ENCODE peak calls at places on chromosomes 3 and 15, in five cellular contexts. H is IMR-90, R is H9, W is neuronal stem cell, O is mesenchymal stem cell. V is an unnamed sample.

GRCh38 chr15:62549345-62549970 is 384.4 kb upstream of the C2CD4B start:
- DNase-seq in H (peak), R (no peak), W (no peak), O (peak), V (peak)

GRCh38 chr15:24761704-24762302 is 86.2 kb downstream of the NPAP1 start:
- DNase-seq in H (peak), R (no peak), W (no peak), O (peak), V (no peak)

GRCh38 chr15:78024141-78024567 is 53.4 kb downstream of the TBC1D2B start:
- DNase-seq in H (peak), R (no peak), W (no peak), O (no peak), V (peak)

GRCh38 chr15:64634020-64634419 is 141.4 kb downstream of the RBPMS2 start:
- DNase-seq in H (no peak), R (no peak), W (peak), O (peak), V (no peak)

GRCh38 chr3:16488637-16489036 is 24.9 kb downstream of the RFTN1 start:
- DNase-seq in H (no peak), R (no peak), W (no peak), O (no peak), V (no peak)

GRCh38 chr15:58608711-58609110 is 140.8 kb downstream of the ADAM10 start:
- DNase-seq in H (peak), R (no peak), W (no peak), O (peak), V (no peak)

GRCh38 chr3:149576071-149576564 is 81.7 kb downstream of the WWTR1 start:
- DNase-seq in H (peak), R (peak), W (no peak), O (peak), V (no peak)

GRCh38 chr3:155352900-155353490 is 59.5 kb upstream of the STRIT1 start:
- DNase-seq in H (peak), R (no peak), W (no peak), O (peak), V (no peak)

GRCh38 chr3:14224895-14225294 is 46.3 kb downstream of the LSM3 start:
- DNase-seq in H (peak), R (no peak), W (no peak), O (peak), V (peak)

GRCh38 chr15:71440479-71441071 is 325.3 kb downstream of the THSD4 start:
- DNase-seq in H (peak), R (no peak), W (no peak), O (peak), V (no peak)

GRCh38 chr3:55476515-55476914 is 10.6 kb downstream of the WNT5A start:
- DNase-seq in H (peak), R (no peak), W (no peak), O (peak), V (no peak)

GRCh38 chr3:191997579-191998268 is 536.8 kb downstream of the PYDC2 start:
- DNase-seq in H (no peak), R (no peak), W (peak), O (no peak), V (no peak)

GRCh38 chr15:75053748-75054125 is 30.3 kb downstream of the PPCDC start:
- DNase-seq in H (no peak), R (no peak), W (no peak), O (no peak), V (no peak)

GRCh38 chr15:100592898-100593297 is 9.1 kb downstream of the LINS1 start:
- DNase-seq in H (peak), R (no peak), W (no peak), O (peak), V (no peak)

GRCh38 chr3:190601597-190601996 is 87.7 kb downstream of the IL1RAP start:
- DNase-seq in H (no peak), R (no peak), W (no peak), O (no peak), V (no peak)

GRCh38 chr15:100770781-100771584 is 108.6 kb upstream of the ALDH1A3 start:
- DNase-seq in H (no peak), R (no peak), W (no peak), O (no peak), V (no peak)

GRCh38 chr3:155805204-155805801 is 775 bp downstream of the C3orf33 start:
- DNase-seq in H (no peak), R (peak), W (no peak), O (no peak), V (peak)

GRCh38 chr15:66254364-66255292 is 1.1 kb upstream of the MEGF11 start:
- DNase-seq in H (no peak), R (peak), W (no peak), O (peak), V (no peak)

GRCh38 chr3:171049831-171050444 is 23.4 kb upstream of the SLC2A2 start:
- DNase-seq in H (peak), R (peak), W (peak), O (peak), V (no peak)

GRCh38 chr15:65246026-65246714 is 34.9 kb upstream of the CILP start:
- DNase-seq in H (no peak), R (no peak), W (no peak), O (no peak), V (no peak)

GRCh38 chr3:107674371-107674770 is 151.6 kb downstream of the BBX start:
- DNase-seq in H (peak), R (no peak), W (no peak), O (no peak), V (no peak)

GRCh38 chr15:90557147-90557546 is 27.4 kb downstream of the CRTC3 start:
- DNase-seq in H (peak), R (no peak), W (no peak), O (no peak), V (no peak)

GRCh38 chr15:70486451-70487379 is 276.6 kb downstream of the UACA start:
- DNase-seq in H (peak), R (no peak), W (no peak), O (peak), V (peak)

GRCh38 chr3:164096352-164096751 is 981.9 kb downstream of the SI start:
- DNase-seq in H (no peak), R (no peak), W (no peak), O (no peak), V (no peak)

GRCh38 chr3:43477600-43477999 is 144.2 kb downstream of the ANO10 start:
- DNase-seq in H (no peak), R (no peak), W (no peak), O (no peak), V (no peak)

GRCh38 chr3:117097356-117097755 is 387.8 kb downstream of the TUSC7 start:
- DNase-seq in H (peak), R (no peak), W (no peak), O (no peak), V (no peak)

GRCh38 chr15:85457392-85457968 is 77.1 kb downstream of the AKAP13 start:
- DNase-seq in H (no peak), R (no peak), W (no peak), O (peak), V (peak)

GRCh38 chr3:15312550-15312949 is 19.8 kb downstream of the SH3BP5 start:
- DNase-seq in H (no peak), R (no peak), W (no peak), O (no peak), V (no peak)

GRCh38 chr3:42539871-42540714 is 37.6 kb downstream of the VIPR1 start:
- DNase-seq in H (no peak), R (peak), W (peak), O (peak), V (peak)

GRCh38 chr3:8962226-8962861 is 928 bp downstream of the RAD18 start:
- DNase-seq in H (peak), R (no peak), W (no peak), O (peak), V (no peak)

DNA sequence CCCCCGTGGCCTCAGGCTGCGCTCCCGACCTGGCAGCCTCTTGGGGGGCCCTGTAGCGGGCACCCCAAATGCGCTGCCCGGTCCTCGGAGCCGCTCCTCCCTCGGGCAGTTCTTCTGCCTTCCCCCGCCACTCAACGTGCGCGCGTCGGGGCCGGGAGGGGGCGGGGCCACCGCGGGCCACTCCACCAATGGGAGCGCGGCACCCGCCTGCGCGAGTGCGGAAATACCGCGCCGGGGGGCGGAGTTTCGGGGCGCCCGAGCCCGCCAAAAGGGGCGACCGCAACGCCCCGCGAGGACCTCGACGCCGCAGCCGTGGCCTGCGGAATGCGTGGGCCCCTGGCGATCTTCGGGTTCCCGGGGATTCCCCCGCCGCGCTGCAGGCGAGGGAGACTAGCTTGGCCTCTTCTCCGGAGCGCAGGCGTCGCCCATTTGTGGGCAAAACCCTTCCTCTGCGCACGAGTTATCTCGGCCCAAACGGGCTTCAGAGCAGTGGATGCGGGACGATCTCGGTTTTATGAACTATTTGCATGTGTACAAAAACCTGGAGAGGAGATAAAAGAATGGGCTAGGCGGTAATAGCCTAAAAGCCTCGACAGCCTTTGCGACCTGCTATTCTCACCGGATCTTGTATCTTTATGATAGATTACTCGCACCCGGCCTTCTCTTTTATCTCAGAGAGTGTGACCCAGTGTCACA is at the start of gene TASOR:
- DNase-seq in H (peak), R (peak), W (peak), O (peak), V (peak)
- H3K23ac ChIP-seq in H (peak), R (no peak), W (peak), O (no peak), V (no peak)

GRCh38 chr3:11603628-11604027 is 40.1 kb downstream of the VGLL4 start:
- DNase-seq in H (peak), R (no peak), W (no peak), O (peak), V (peak)

GRCh38 chr3:11602441-11602840 is 41.3 kb downstream of the VGLL4 start:
- DNase-seq in H (no peak), R (no peak), W (no peak), O (no peak), V (peak)

GRCh38 chr3:11602886-11603285 is 40.8 kb downstream of the VGLL4 start:
- DNase-seq in H (no peak), R (no peak), W (no peak), O (no peak), V (no peak)

GRCh38 chr3:11600501-11601282 is 43.0 kb downstream of the VGLL4 start:
- DNase-seq in H (peak), R (peak), W (peak), O (peak), V (peak)

DNA sequence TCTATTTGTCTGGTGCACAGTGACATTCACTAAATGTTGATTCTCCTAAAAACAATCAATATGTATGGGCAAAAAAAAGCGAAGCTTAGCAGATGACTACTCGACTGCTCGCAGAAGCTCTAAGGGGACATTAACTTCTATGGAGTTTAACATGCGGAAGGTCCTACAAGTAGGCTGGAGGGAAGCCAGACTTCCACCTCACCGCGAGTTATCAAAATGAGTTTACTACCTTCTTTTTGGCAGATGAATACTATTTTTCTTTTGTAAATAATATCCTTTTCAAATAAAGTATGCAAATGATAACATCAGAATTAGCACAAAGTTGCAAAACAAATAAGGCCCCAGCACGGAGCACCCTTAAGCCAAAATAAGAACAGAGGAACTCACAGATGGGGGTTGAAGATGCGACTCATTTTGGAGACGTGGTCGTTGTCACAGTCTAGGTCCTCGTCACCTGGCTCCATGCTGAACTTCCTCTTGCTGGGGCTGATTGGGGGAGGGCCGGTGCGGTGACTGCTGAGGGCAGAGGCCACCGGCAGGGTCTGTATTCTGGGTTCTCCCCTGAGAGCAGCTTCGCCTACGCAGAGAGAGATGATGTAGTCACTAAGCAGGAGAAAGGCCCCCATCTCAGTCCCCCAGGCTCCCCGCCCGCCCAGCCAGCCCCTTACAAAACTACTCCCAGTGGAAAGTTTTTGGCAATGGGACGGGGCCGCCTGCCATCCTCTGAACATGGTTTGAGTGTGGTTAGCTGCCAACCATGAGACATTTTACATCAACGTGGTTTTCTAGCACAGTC is 42.1 kb downstream of the VGLL4 start:
- DNase-seq in H (peak), R (peak), W (no peak), O (peak), V (peak)
- H2AFZ ChIP-seq in H (no peak), R (no peak), W (no peak), O (no peak), V (no peak)

DNA sequence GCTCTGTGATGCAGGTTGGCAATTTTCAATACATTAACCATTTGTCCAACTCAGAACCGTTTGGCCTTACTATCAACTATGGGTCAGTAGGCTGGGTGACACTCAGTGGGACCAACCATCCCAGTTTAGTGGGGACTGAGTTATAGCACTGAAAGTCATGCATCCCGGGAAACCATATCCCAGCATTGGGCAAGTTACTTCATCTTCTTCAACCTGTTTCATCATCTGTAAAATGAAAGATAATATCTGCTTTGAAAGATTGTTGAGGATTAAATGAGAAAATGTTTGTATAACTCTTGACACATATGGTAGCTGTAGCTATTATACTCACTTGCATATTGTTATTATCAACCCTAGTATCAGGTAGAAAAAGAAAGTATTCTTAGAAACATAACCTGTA is 11.9 kb downstream of the RAB27A start:
- DNase-seq in H (no peak), R (no peak), W (no peak), O (no peak), V (no peak)
- H3K14ac ChIP-seq in H (peak), R (no peak), W (no peak), O (no peak), V (no peak)

GRCh38 chr3:145798691-145799550 is 362.1 kb downstream of the PLOD2 start:
- DNase-seq in H (no peak), R (peak), W (peak), O (no peak), V (no peak)
- H3K23ac ChIP-seq in H (no peak), R (no peak), W (no peak), O (no peak), V (no peak)

GRCh38 chr3:157938154-157938774 is 168.0 kb downstream of the SHOX2 start:
- DNase-seq in H (peak), R (no peak), W (no peak), O (no peak), V (no peak)
- H2AFZ ChIP-seq in H (no peak), R (no peak), W (no peak), O (no peak), V (no peak)

DNA sequence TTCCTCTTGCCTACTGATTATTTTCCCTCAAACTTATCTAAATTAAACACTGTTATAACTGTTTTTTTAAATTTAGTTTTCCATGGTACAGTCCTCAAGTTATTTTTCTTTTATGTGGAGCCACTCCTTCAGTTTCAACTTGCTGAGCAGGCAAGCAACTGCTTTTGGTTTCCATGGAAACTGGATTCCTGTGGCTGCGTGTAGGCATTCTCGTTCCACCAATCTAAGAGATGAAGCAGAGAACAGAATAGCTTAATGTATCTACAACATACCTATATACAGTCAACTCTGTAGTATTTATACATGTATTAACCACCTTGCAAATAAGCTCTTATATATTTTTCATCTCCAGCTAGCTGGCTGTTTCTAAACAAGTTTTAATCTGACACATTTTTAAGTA is 25.8 kb upstream of the ANXA2 start:
- DNase-seq in H (peak), R (no peak), W (peak), O (peak), V (peak)
- H3K14ac ChIP-seq in H (no peak), R (no peak), W (no peak), O (no peak), V (no peak)

V was measured in trophoblast cell.